ENCODE peak calls at places on chromosomes 3 and 15, in seven cellular contexts. V, R, Q, C, T, N and Z are unnamed samples.

GRCh38 chr3:178443634-178444033 is 92.6 kb upstream of the KCNMB2 start:
- DNase-seq in R (no peak), C (no peak), T (no peak), N (no peak), Q (no peak), V (no peak), Z (no peak)

GRCh38 chr15:65676123-65676522 is 54.4 kb downstream of the SLC24A1 start:
- DNase-seq in R (no peak), T (no peak), N (no peak), V (no peak), Q (no peak), C (no peak), Z (no peak)

GRCh38 chr3:150147776-150148175 is 177.1 kb upstream of the PFN2 start:
- DNase-seq in N (no peak), Q (no peak), V (no peak), C (no peak), T (no peak), R (no peak), Z (no peak)

GRCh38 chr3:186361612-186362408 is at the start of gene DGKG:
- DNase-seq in C (peak; percentile 19), Q (peak; percentile 58), T (no peak), N (no peak), R (peak; percentile 33), V (peak; percentile 79), Z (peak; percentile 65)

GRCh38 chr15:97902140-97902780 is 58.2 kb upstream of the ARRDC4 start:
- DNase-seq in Q (no peak), C (no peak), N (no peak), R (no peak), T (no peak), V (no peak), Z (no peak)

GRCh38 chr15:101723161-101723873 is 956 bp downstream of the TARS3 start:
- DNase-seq in Q (no peak), C (peak; percentile 24), T (no peak), N (no peak), V (no peak), R (no peak), Z (no peak)

GRCh38 chr15:43974852-43975251 is 148.1 kb downstream of the WDR76 start:
- DNase-seq in N (no peak), V (no peak), Q (no peak), T (no peak), R (peak; percentile 69), C (no peak), Z (no peak)

GRCh38 chr3:123546133-123546755 is 38.6 kb downstream of the HACD2 start:
- DNase-seq in V (no peak), R (no peak), N (no peak), T (no peak), Q (no peak), C (no peak), Z (no peak)

GRCh38 chr3:28053759-28054158 is 187.7 kb upstream of the CMC1 start:
- DNase-seq in Q (no peak), R (no peak), V (no peak), T (no peak), N (no peak), C (no peak), Z (no peak)

GRCh38 chr3:187107989-187108388 is 31.3 kb downstream of the RPL39L start:
- DNase-seq in C (no peak), T (no peak), R (no peak), N (no peak), V (peak; percentile 44), Q (no peak), Z (no peak)

GRCh38 chr15:98085003-98085639 is 124.6 kb downstream of the ARRDC4 start:
- DNase-seq in V (no peak), N (no peak), Q (peak; percentile 47), T (peak; percentile 71), C (peak; percentile 63), R (peak; percentile 44), Z (peak; percentile 54)

GRCh38 chr3:102182162-102182561 is 252.7 kb upstream of the ZPLD1 start:
- DNase-seq in T (no peak), V (no peak), R (no peak), C (no peak), Q (peak; percentile 34), N (no peak), Z (no peak)

GRCh38 chr3:184180165-184180564 is 5.5 kb downstream of the AP2M1 start:
- DNase-seq in N (peak; percentile 8), Q (no peak), T (no peak), V (no peak), C (peak; percentile 17), R (no peak), Z (no peak)

GRCh38 chr3:11391930-11392688 is 119.9 kb downstream of the ATG7 start:
- DNase-seq in Q (no peak), C (no peak), R (no peak), N (peak; percentile 45), V (no peak), T (no peak), Z (no peak)

GRCh38 chr15:22966321-22967083 is 13.7 kb downstream of the CYFIP1 start:
- DNase-seq in C (no peak), V (no peak), Q (no peak), N (no peak), T (no peak), R (no peak), Z (no peak)

GRCh38 chr3:187750041-187750512 is 4.8 kb upstream of the BCL6 start:
- DNase-seq in Q (peak; percentile 84), C (peak; percentile 83), T (no peak), R (peak; percentile 70), N (no peak), V (no peak), Z (peak; percentile 60)

GRCh38 chr15:77251662-77252061 is 168.2 kb downstream of the PEAK1 start:
- DNase-seq in Q (no peak), C (no peak), R (peak; percentile 20), N (no peak), T (no peak), V (no peak), Z (no peak)
- H3K4me3 ChIP-seq in Q (no peak overlapping the region), C (no peak overlapping the region), R (no peak overlapping the region), N (no peak overlapping the region), T (no peak overlapping the region), V (no peak overlapping the region), Z (no peak overlapping the region)

GRCh38 chr3:128547368-128547987 is 54.5 kb upstream of the GATA2 start:
- DNase-seq in Q (no peak), T (no peak), R (no peak), C (no peak), V (no peak), N (no peak), Z (no peak)
- H3K27ac ChIP-seq in Q (no peak overlapping the region), T (no peak overlapping the region), R (no peak overlapping the region), C (no peak overlapping the region), V (no peak overlapping the region), N (no peak overlapping the region), Z (no peak overlapping the region)

GRCh38 chr15:37094542-37095196 is 5.7 kb downstream of the MEIS2 start:
- DNase-seq in R (peak; percentile 30), C (no peak), N (no peak), Q (no peak), V (no peak), T (no peak), Z (no peak)
- H3K4me1 ChIP-seq in R (peaks cover 17% of the 10 kb centered on the region), C (no peaks in the 10 kb centered on the region), N (peaks cover 3% of the 10 kb centered on the region), Q (peaks cover 23% of the 10 kb centered on the region), V (no peaks in the 10 kb centered on the region), T (no peaks in the 10 kb centered on the region), Z (no peaks in the 10 kb centered on the region)

GRCh38 chr3:14144423-14145075 is 19.7 kb downstream of the TMEM43 start:
- DNase-seq in Q (peak; percentile 67), V (peak; percentile 81), N (peak; percentile 51), T (peak; percentile 88), R (peak; percentile 51), C (peak; percentile 68), Z (no peak)
- H3K4me3 ChIP-seq in Q (no peak overlapping the region), V (no peak overlapping the region), N (no peak overlapping the region), T (peak overlapping the region; percentile 39), R (no peak overlapping the region), C (no peak overlapping the region), Z (no peak overlapping the region)

GRCh38 chr15:87949214-87949933 is 307.2 kb downstream of the NTRK3 start:
- DNase-seq in T (peak; percentile 41), V (no peak), N (no peak), Q (no peak), R (no peak), C (no peak), Z (no peak)
- H3K27ac ChIP-seq in T (peak overlapping the region; percentile 83), V (no peak overlapping the region), N (no peak overlapping the region), Q (peak overlapping the region; percentile 63), R (no peak overlapping the region), C (no peak overlapping the region), Z (no peak overlapping the region)

DNA sequence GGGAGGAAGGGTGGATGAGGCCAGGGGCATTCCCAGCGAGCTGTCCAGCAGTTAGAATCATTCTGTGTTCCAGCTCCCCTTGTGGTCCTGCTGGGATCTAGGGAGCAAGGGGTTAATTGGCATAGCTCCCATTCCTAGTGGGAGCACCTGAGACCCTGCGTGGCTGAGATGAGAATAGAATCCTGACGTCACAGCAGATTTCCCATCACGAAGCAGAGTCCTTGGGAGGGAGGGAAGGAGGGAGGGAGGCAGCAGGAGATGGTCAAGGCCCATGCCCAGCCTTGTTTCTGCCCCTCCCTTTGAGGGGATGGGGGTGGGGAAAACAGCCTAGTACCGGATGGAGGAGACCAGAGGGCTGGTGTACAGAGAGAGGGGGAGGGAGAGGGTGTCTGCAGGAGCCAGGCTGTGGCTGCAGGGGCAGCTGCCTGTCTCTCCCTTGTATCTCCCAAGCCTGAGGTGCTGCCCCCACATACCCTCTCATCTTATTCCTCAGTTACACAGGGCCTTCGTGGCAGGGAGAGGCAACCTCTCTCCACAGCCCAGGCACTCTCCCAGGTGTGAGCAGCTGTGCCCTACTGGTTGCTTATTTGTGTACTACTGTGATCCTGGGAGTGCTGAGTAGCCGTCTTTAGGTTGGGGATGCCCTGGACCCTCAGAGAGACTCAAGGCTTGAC is 5.4 kb downstream of the TYRO3 start:
- DNase-seq in Q (no peak), C (no peak), N (peak; percentile 93), R (peak; percentile 67), T (no peak), V (no peak), Z (no peak)
- H3K4me1 ChIP-seq in Q (peaks cover 36% of the 10 kb centered on the region), C (no peaks in the 10 kb centered on the region), N (peaks cover 46% of the 10 kb centered on the region), R (peaks cover 77% of the 10 kb centered on the region), T (no peaks in the 10 kb centered on the region), V (no peaks in the 10 kb centered on the region), Z (no peaks in the 10 kb centered on the region)

GRCh38 chr15:59258317-59258716 is 51.7 kb downstream of the LDHAL6B start:
- DNase-seq in N (no peak), T (no peak), V (no peak), R (no peak), Q (no peak), C (no peak), Z (no peak)

GRCh38 chr15:59256538-59256937 is 49.9 kb downstream of the LDHAL6B start:
- DNase-seq in V (no peak), Q (no peak), R (no peak), C (peak; percentile 58), N (no peak), T (no peak), Z (peak; percentile 85)

GRCh38 chr15:59252137-59252536 is 45.5 kb downstream of the LDHAL6B start:
- DNase-seq in T (no peak), C (no peak), Q (no peak), V (no peak), R (no peak), N (no peak), Z (no peak)

GRCh38 chr15:59259137-59259943 is 52.7 kb downstream of the LDHAL6B start:
- DNase-seq in C (no peak), V (no peak), Q (no peak), N (no peak), R (no peak), T (no peak), Z (no peak)

GRCh38 chr15:59255647-59256380 is 49.2 kb downstream of the LDHAL6B start:
- DNase-seq in N (no peak), Q (no peak), V (no peak), R (no peak), T (no peak), C (peak; percentile 80), Z (peak; percentile 81)
- H3K4me3 ChIP-seq in N (no peak overlapping the region), Q (no peak overlapping the region), V (no peak overlapping the region), R (no peak overlapping the region), T (no peak overlapping the region), C (no peak overlapping the region), Z (no peak overlapping the region)

GRCh38 chr3:190718691-190719090 is 143.8 kb downstream of the GMNC start:
- DNase-seq in C (no peak), V (no peak), T (no peak), R (no peak), N (no peak), Q (no peak), Z (no peak)
- H3K27ac ChIP-seq in C (no peak overlapping the region), V (no peak overlapping the region), T (no peak overlapping the region), R (no peak overlapping the region), N (no peak overlapping the region), Q (no peak overlapping the region), Z (no peak overlapping the region)